ENCODE peak calls at places on chromosome 7, in four cellular contexts. E is central memory CD4-positive, alpha-beta T cell; Z is activated gamma-delta T cell treated with Interleukin-2 at 50 U/mL for 16 hours; Q is GM12891. J is an unnamed sample.

GRCh38 chr7:106812027-106812643 is 52.9 kb upstream of the PIK3CG start:
- DNase-seq in E (no peak), Z (no peak), Q (no peak), J (no peak)

GRCh38 chr7:155431711-155432110 is 26.2 kb upstream of the EN2 start:
- DNase-seq in E (no peak), Z (no peak), Q (no peak), J (no peak)

GRCh38 chr7:2541291-2542010 is 13.9 kb downstream of the BRAT1 start:
- DNase-seq in E (no peak), Z (no peak), Q (peak; percentile 15), J (no peak)

GRCh38 chr7:7433736-7434260 is 101.9 kb downstream of the COL28A1 start:
- DNase-seq in E (no peak), Z (no peak), Q (no peak), J (no peak)

GRCh38 chr7:118615686-118616085 is 391.2 kb downstream of the ANKRD7 start:
- DNase-seq in E (no peak), Z (no peak), Q (no peak), J (no peak)

GRCh38 chr7:70935311-70935710 is 196.6 kb upstream of the GALNT17 start:
- DNase-seq in E (no peak), Z (no peak), Q (no peak), J (no peak)

GRCh38 chr7:50339990-50340500 is 35.5 kb downstream of the IKZF1 start:
- DNase-seq in E (peak; percentile 74), Z (peak; percentile 51), Q (no peak), J (no peak)

GRCh38 chr7:1918881-1919525 is 248.9 kb downstream of the ELFN1 start:
- DNase-seq in E (no peak), Z (no peak), Q (no peak), J (no peak)

GRCh38 chr7:135919071-135919841 is 57.9 kb downstream of the MTPN start:
- DNase-seq in E (no peak), Z (no peak), Q (no peak), J (no peak)

GRCh38 chr7:140640727-140641531 is at the start of gene DENND2A:
- DNase-seq in E (no peak), Z (no peak), Q (peak; percentile 48), J (no peak)

GRCh38 chr7:121624922-121625321 is 228.8 kb upstream of the FAM3C start:
- DNase-seq in E (no peak), Z (no peak), Q (no peak), J (no peak)

GRCh38 chr7:5594616-5595544 is 171.2 kb upstream of the TNRC18 start:
- DNase-seq in E (no peak), Z (no peak), Q (no peak), J (no peak)

GRCh38 chr7:32500922-32501341 is 5.6 kb downstream of the AVL9 start:
- DNase-seq in E (no peak), Z (no peak), Q (no peak), J (no peak)

GRCh38 chr7:115240242-115240641 is 318.3 kb downstream of the MDFIC start:
- DNase-seq in E (no peak), Z (no peak), Q (no peak), J (no peak)

GRCh38 chr7:42661312-42661711 is 250.6 kb downstream of the C7orf25 start:
- DNase-seq in E (no peak), Z (no peak), Q (no peak), J (no peak)

GRCh38 chr7:132081686-132082085 is 494.6 kb downstream of the PLXNA4 start:
- DNase-seq in E (no peak), Z (no peak), Q (no peak), J (no peak)

GRCh38 chr7:137978464-137979237 is 23.2 kb downstream of the CREB3L2 start:
- DNase-seq in E (no peak), Z (no peak), Q (no peak), J (no peak)

GRCh38 chr7:24500599-24501451 is 72.4 kb upstream of the PALS2 start:
- DNase-seq in E (no peak), Z (no peak), Q (no peak), J (no peak)

GRCh38 chr7:99402854-99403253 is 5.5 kb downstream of the PDAP1 start:
- DNase-seq in E (no peak), Z (no peak), Q (no peak), J (no peak)

GRCh38 chr7:73521636-73522080 is 435 bp downstream of the BAZ1B start:
- DNase-seq in E (no peak), Z (no peak), Q (peak; percentile 51), J (peak; percentile 31)

GRCh38 chr7:105454058-105454739 is 65.5 kb upstream of the SRPK2 start:
- DNase-seq in E (no peak), Z (no peak), Q (no peak), J (no peak)

GRCh38 chr7:143148050-143148449 is 16.2 kb downstream of the PIP start:
- DNase-seq in E (no peak), Z (no peak), Q (no peak), J (no peak)

GRCh38 chr7:6558837-6559236 is 7.6 kb upstream of the GRID2IP start:
- DNase-seq in E (no peak), Z (no peak), Q (no peak), J (no peak)

GRCh38 chr7:120070201-120070600 is 202.8 kb upstream of the KCND2 start:
- DNase-seq in E (no peak), Z (no peak), Q (no peak), J (no peak)

GRCh38 chr7:136403591-136403990 is 426.4 kb upstream of the MTPN start:
- DNase-seq in E (no peak), Z (no peak), Q (no peak), J (no peak)

GRCh38 chr7:55127135-55127551 is 108.3 kb downstream of the EGFR start:
- DNase-seq in E (no peak), Z (no peak), Q (no peak), J (no peak)

J was measured in GM19239.